ENCODE peak calls at places on chromosomes 5 and 9, in seven cellular contexts. One of them, this sample, is unnamed. For H3K27me3, the result is how much of the 10 kb centered on the place peaks cover.

GRCh38 chr5:181239062-181239663 is 4.5 kb downstream of the RACK1 start:
- DNase-seq in heart right ventricle: no peak
- DNase-seq in esophagus muscularis mucosa: no peak
- DNase-seq in transverse colon: no peak
- DNase-seq in endothelial cell of umbilical vein: no peak
- DNase-seq in A673: no peak
- DNase-seq in heart left ventricle: no peak
- DNase-seq in this sample: no peak

GRCh38 chr5:127001621-127002296 is 28.6 kb downstream of the MARCHF3 start:
- DNase-seq in heart right ventricle: no peak
- DNase-seq in esophagus muscularis mucosa: no peak
- DNase-seq in transverse colon: no peak
- DNase-seq in endothelial cell of umbilical vein: peak
- DNase-seq in A673: no peak
- DNase-seq in heart left ventricle: no peak
- DNase-seq in this sample: no peak

GRCh38 chr9:121455527-121456239 is 44.0 kb downstream of the GGTA1 start:
- DNase-seq in heart right ventricle: no peak
- DNase-seq in esophagus muscularis mucosa: no peak
- DNase-seq in transverse colon: no peak
- DNase-seq in endothelial cell of umbilical vein: no peak
- DNase-seq in A673: no peak
- DNase-seq in heart left ventricle: no peak
- DNase-seq in this sample: no peak

GRCh38 chr5:67880876-67881275 is 334.7 kb upstream of the PIK3R1 start:
- DNase-seq in heart right ventricle: no peak
- DNase-seq in esophagus muscularis mucosa: no peak
- DNase-seq in transverse colon: no peak
- DNase-seq in endothelial cell of umbilical vein: no peak
- DNase-seq in A673: no peak
- DNase-seq in heart left ventricle: no peak
- DNase-seq in this sample: peak

GRCh38 chr5:175288048-175288621 is 155.8 kb downstream of the DRD1 start:
- DNase-seq in heart right ventricle: no peak
- DNase-seq in esophagus muscularis mucosa: no peak
- DNase-seq in transverse colon: no peak
- DNase-seq in endothelial cell of umbilical vein: no peak
- DNase-seq in A673: peak
- DNase-seq in heart left ventricle: no peak
- DNase-seq in this sample: no peak

GRCh38 chr5:14728109-14728938 is 63.8 kb downstream of the OTULIN start:
- DNase-seq in heart right ventricle: no peak
- DNase-seq in esophagus muscularis mucosa: no peak
- DNase-seq in transverse colon: peak
- DNase-seq in endothelial cell of umbilical vein: no peak
- DNase-seq in A673: no peak
- DNase-seq in heart left ventricle: no peak
- DNase-seq in this sample: no peak

GRCh38 chr9:27489087-27489876 is 34.8 kb upstream of the IFNK start:
- DNase-seq in heart right ventricle: no peak
- DNase-seq in esophagus muscularis mucosa: no peak
- DNase-seq in transverse colon: no peak
- DNase-seq in endothelial cell of umbilical vein: no peak
- DNase-seq in A673: no peak
- DNase-seq in heart left ventricle: no peak
- DNase-seq in this sample: no peak

GRCh38 chr5:172370648-172371248 is 83.6 kb downstream of the SH3PXD2B start:
- DNase-seq in heart right ventricle: no peak
- DNase-seq in esophagus muscularis mucosa: no peak
- DNase-seq in transverse colon: no peak
- DNase-seq in endothelial cell of umbilical vein: peak
- DNase-seq in A673: peak
- DNase-seq in heart left ventricle: no peak
- DNase-seq in this sample: no peak

GRCh38 chr9:112555844-112556482 is 69.3 kb downstream of the KIAA1958 start:
- DNase-seq in heart right ventricle: no peak
- DNase-seq in esophagus muscularis mucosa: no peak
- DNase-seq in transverse colon: peak
- DNase-seq in endothelial cell of umbilical vein: no peak
- DNase-seq in A673: no peak
- DNase-seq in heart left ventricle: no peak
- DNase-seq in this sample: no peak

GRCh38 chr9:107637421-107638420 is 148.2 kb upstream of the KLF4 start:
- DNase-seq in heart right ventricle: peak
- DNase-seq in esophagus muscularis mucosa: peak
- DNase-seq in transverse colon: peak
- DNase-seq in endothelial cell of umbilical vein: peak
- DNase-seq in A673: peak
- DNase-seq in heart left ventricle: peak
- DNase-seq in this sample: peak

GRCh38 chr9:107636596-107637405 is 147.2 kb upstream of the KLF4 start:
- DNase-seq in heart right ventricle: no peak
- DNase-seq in esophagus muscularis mucosa: no peak
- DNase-seq in transverse colon: no peak
- DNase-seq in endothelial cell of umbilical vein: no peak
- DNase-seq in A673: no peak
- DNase-seq in heart left ventricle: no peak
- DNase-seq in this sample: no peak

GRCh38 chr9:107635803-107636174 is 146.2 kb upstream of the KLF4 start:
- DNase-seq in heart right ventricle: no peak
- DNase-seq in esophagus muscularis mucosa: no peak
- DNase-seq in transverse colon: no peak
- DNase-seq in endothelial cell of umbilical vein: no peak
- DNase-seq in A673: no peak
- DNase-seq in heart left ventricle: no peak
- DNase-seq in this sample: no peak

GRCh38 chr9:107633375-107633774 is 143.8 kb upstream of the KLF4 start:
- DNase-seq in heart right ventricle: no peak
- DNase-seq in esophagus muscularis mucosa: no peak
- DNase-seq in transverse colon: no peak
- DNase-seq in endothelial cell of umbilical vein: no peak
- DNase-seq in A673: no peak
- DNase-seq in heart left ventricle: no peak
- DNase-seq in this sample: no peak

DNA sequence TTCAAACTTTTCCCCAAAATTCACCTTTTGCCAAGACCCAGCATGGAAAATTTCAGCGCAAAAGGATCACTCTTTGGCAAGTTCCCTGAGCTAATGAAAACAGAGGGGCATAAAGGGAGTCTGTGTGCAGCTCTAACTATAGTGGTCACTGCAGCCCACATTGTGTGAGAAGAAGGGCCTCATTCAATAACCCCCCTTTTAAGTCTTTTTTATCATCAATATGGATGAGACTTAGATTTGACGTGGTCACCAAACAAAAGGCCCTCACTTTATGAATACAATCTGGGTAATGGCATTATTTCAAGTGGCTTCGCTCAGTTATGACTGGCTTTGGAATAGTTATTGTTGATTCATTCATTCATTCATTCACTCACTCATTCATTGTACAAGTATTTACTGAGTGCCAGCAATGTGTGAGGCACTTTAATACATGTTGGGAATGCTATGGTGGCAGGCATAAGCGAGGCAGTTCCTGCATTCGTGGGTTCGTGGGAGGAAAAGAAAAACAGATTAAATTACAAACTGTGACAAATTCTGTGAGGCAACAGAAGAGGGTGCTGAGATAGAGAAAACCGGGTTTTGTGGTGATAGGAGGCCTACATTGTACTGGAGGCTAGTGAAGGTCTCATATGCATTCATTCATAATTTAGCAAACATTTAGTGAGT is 145.7 kb upstream of the KLF4 start:
- DNase-seq in heart right ventricle: no peak
- DNase-seq in esophagus muscularis mucosa: no peak
- DNase-seq in transverse colon: no peak
- DNase-seq in endothelial cell of umbilical vein: no peak
- DNase-seq in A673: no peak
- DNase-seq in heart left ventricle: no peak
- DNase-seq in this sample: no peak
- H3K27ac ChIP-seq in heart right ventricle: no peak
- H3K27ac ChIP-seq in esophagus muscularis mucosa: peak
- H3K27ac ChIP-seq in transverse colon: no peak
- H3K27ac ChIP-seq in endothelial cell of umbilical vein: no peak
- H3K27ac ChIP-seq in A673: no peak
- H3K27ac ChIP-seq in heart left ventricle: no peak
- H3K27ac ChIP-seq in this sample: no peak

GRCh38 chr9:7912037-7912535 is 112.5 kb upstream of the DMAC1 start:
- DNase-seq in heart right ventricle: no peak
- DNase-seq in esophagus muscularis mucosa: no peak
- DNase-seq in transverse colon: no peak
- DNase-seq in endothelial cell of umbilical vein: no peak
- DNase-seq in A673: no peak
- DNase-seq in heart left ventricle: no peak
- DNase-seq in this sample: no peak
- H3K27me3 ChIP-seq in heart right ventricle: under half
- H3K27me3 ChIP-seq in esophagus muscularis mucosa: under half
- H3K27me3 ChIP-seq in transverse colon: under half
- H3K27me3 ChIP-seq in endothelial cell of umbilical vein: under half
- H3K27me3 ChIP-seq in A673: under half
- H3K27me3 ChIP-seq in heart left ventricle: under half
- H3K27me3 ChIP-seq in this sample: under half

GRCh38 chr5:157543825-157544622 is 31.6 kb downstream of the ADAM19 start:
- DNase-seq in heart right ventricle: no peak
- DNase-seq in esophagus muscularis mucosa: no peak
- DNase-seq in transverse colon: no peak
- DNase-seq in endothelial cell of umbilical vein: peak
- DNase-seq in A673: no peak
- DNase-seq in heart left ventricle: no peak
- DNase-seq in this sample: no peak
- H3K27ac ChIP-seq in heart right ventricle: no peak
- H3K27ac ChIP-seq in esophagus muscularis mucosa: peak
- H3K27ac ChIP-seq in transverse colon: peak
- H3K27ac ChIP-seq in endothelial cell of umbilical vein: no peak
- H3K27ac ChIP-seq in A673: no peak
- H3K27ac ChIP-seq in heart left ventricle: peak
- H3K27ac ChIP-seq in this sample: peak

DNA sequence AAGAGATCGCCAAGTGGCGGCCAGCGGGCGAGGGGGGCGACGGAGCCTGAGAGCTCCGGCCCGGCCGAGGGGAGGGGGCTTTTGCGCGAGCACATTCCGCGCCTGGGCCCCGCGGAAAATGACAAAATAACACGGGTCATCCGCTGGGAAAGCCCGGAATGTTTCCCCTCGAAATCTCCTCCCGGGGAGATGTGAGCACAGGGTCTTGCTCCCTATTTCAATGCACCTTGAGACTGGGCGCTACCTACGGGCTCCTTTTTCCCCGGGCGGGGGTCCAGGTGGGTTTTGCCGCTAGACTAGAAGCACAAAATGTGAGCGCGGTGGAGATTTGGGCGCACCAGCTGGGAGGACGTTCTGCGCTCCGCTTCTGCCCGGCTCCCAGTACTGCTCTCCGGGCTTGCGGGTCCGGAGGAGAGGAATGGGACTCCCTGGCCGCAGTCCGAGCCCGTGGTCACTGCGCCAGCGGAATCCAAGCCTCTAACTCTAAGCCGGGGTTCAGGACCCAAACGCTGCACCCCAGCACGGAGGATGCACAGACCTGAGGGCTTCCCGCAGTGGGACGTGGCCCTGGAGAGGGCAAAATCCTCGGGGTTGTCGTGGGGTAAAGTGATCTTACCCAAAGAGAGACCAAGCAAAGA is 2.8 kb upstream of the PRDM12 start:
- DNase-seq in heart right ventricle: no peak
- DNase-seq in esophagus muscularis mucosa: no peak
- DNase-seq in transverse colon: no peak
- DNase-seq in endothelial cell of umbilical vein: no peak
- DNase-seq in A673: no peak
- DNase-seq in heart left ventricle: no peak
- DNase-seq in this sample: no peak
- H3K27me3 ChIP-seq in heart right ventricle: half or more
- H3K27me3 ChIP-seq in esophagus muscularis mucosa: half or more
- H3K27me3 ChIP-seq in transverse colon: half or more
- H3K27me3 ChIP-seq in endothelial cell of umbilical vein: half or more
- H3K27me3 ChIP-seq in A673: half or more
- H3K27me3 ChIP-seq in heart left ventricle: half or more
- H3K27me3 ChIP-seq in this sample: half or more

DNA sequence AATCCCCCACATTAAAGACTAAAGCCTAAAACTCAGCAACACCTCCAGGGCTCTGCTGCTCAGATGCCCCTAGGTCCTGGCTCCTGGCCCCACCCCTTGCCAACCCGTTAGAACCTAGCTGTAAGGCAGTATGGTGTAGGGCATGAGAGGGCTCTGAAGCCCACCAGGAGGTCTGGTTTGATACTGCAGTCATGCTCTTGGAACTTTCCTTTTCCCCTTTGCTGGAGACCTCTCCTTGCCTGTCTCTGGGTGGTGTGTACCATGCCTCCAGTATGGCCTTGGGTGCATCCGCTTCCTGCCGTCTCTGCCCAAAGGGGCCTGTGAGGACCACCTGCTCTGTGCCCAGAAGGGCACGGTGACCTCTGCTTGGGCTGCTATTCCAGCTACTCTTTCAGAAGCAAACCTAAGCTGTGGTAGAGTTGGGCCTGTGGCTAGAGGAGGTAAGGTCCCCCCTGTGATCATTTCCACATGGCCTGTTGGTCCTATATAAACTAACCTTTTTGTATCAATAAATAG is 3.5 kb downstream of the TENT4A start:
- DNase-seq in heart right ventricle: no peak
- DNase-seq in esophagus muscularis mucosa: peak
- DNase-seq in transverse colon: no peak
- DNase-seq in endothelial cell of umbilical vein: no peak
- DNase-seq in A673: no peak
- DNase-seq in heart left ventricle: no peak
- DNase-seq in this sample: no peak
- H3K27ac ChIP-seq in heart right ventricle: peak
- H3K27ac ChIP-seq in esophagus muscularis mucosa: no peak
- H3K27ac ChIP-seq in transverse colon: no peak
- H3K27ac ChIP-seq in endothelial cell of umbilical vein: no peak
- H3K27ac ChIP-seq in A673: no peak
- H3K27ac ChIP-seq in heart left ventricle: no peak
- H3K27ac ChIP-seq in this sample: no peak

GRCh38 chr5:135895474-135896006 is at the start of gene IL9:
- DNase-seq in heart right ventricle: no peak
- DNase-seq in esophagus muscularis mucosa: no peak
- DNase-seq in transverse colon: no peak
- DNase-seq in endothelial cell of umbilical vein: no peak
- DNase-seq in A673: no peak
- DNase-seq in heart left ventricle: no peak
- DNase-seq in this sample: no peak
- H3K27me3 ChIP-seq in heart right ventricle: half or more
- H3K27me3 ChIP-seq in esophagus muscularis mucosa: under half
- H3K27me3 ChIP-seq in transverse colon: under half
- H3K27me3 ChIP-seq in endothelial cell of umbilical vein: under half
- H3K27me3 ChIP-seq in A673: under half
- H3K27me3 ChIP-seq in heart left ventricle: under half
- H3K27me3 ChIP-seq in this sample: under half

This sample was measured in prostate gland.